ENCODE peak calls at places on chromosomes 12 and 14, in seven cellular contexts. X is heart left ventricle, E is uterus, Y is prostate gland, N is stomach, D is GM23338, T is neural progenitor cell. U is an unnamed sample. For H3K27me3, the result is how much of the 10 kb centered on the place peaks cover.

GRCh38 chr14:36805116-36805515 is 143.5 kb downstream of the PAX9 start:
- DNase-seq in X (peak), E (no peak), Y (no peak), N (no peak), D (peak), T (peak), U (peak)

GRCh38 chr12:56087220-56087619 is 7.3 kb downstream of the ERBB3 start:
- DNase-seq in X (peak), E (no peak), Y (peak), N (peak), D (no peak), T (no peak), U (no peak)

GRCh38 chr12:92462049-92462448 is 240.7 kb upstream of the PLEKHG7 start:
- DNase-seq in X (no peak), E (no peak), Y (no peak), N (no peak), D (no peak), T (no peak), U (no peak)

GRCh38 chr12:57632369-57632897 is 568 bp downstream of the B4GALNT1 start:
- DNase-seq in X (no peak), E (no peak), Y (no peak), N (no peak), D (peak), T (peak), U (no peak)

GRCh38 chr12:32686340-32686739 is 7.2 kb downstream of the DNM1L start:
- DNase-seq in X (no peak), E (no peak), Y (no peak), N (no peak), D (no peak), T (no peak), U (no peak)

GRCh38 chr12:74185360-74185759 is 352.3 kb upstream of the ATXN7L3B start:
- DNase-seq in X (no peak), E (no peak), Y (no peak), N (no peak), D (no peak), T (no peak), U (no peak)

GRCh38 chr12:122891661-122892525 is 4.0 kb downstream of the VPS37B start:
- DNase-seq in X (no peak), E (no peak), Y (no peak), N (no peak), D (peak), T (peak), U (peak)

GRCh38 chr12:67790660-67791059 is 142.1 kb downstream of the DYRK2 start:
- DNase-seq in X (no peak), E (no peak), Y (no peak), N (no peak), D (no peak), T (no peak), U (no peak)

GRCh38 chr14:71452535-71452934 is 479.7 kb upstream of the RGS6 start:
- DNase-seq in X (no peak), E (no peak), Y (no peak), N (no peak), D (no peak), T (no peak), U (no peak)

GRCh38 chr12:76449993-76450392 is 101.8 kb upstream of the BBS10 start:
- DNase-seq in X (no peak), E (no peak), Y (no peak), N (no peak), D (no peak), T (no peak), U (no peak)

GRCh38 chr12:96236221-96236822 is 42.1 kb downstream of the ELK3 start:
- DNase-seq in X (no peak), E (peak), Y (no peak), N (no peak), D (no peak), T (no peak), U (no peak)

GRCh38 chr14:80636071-80636470 is 305.5 kb downstream of the CEP128 start:
- DNase-seq in X (no peak), E (no peak), Y (no peak), N (no peak), D (peak), T (peak), U (peak)

GRCh38 chr12:131892711-131893604 is 1.5 kb upstream of the ULK1 start:
- DNase-seq in X (no peak), E (peak), Y (no peak), N (no peak), D (no peak), T (no peak), U (no peak)

GRCh38 chr12:51818567-51819300 is 29.8 kb downstream of the FIGNL2 start:
- DNase-seq in X (no peak), E (peak), Y (no peak), N (no peak), D (no peak), T (no peak), U (no peak)

GRCh38 chr12:10354502-10354901 is 35.3 kb downstream of the KLRK1 start:
- DNase-seq in X (no peak), E (no peak), Y (no peak), N (no peak), D (no peak), T (no peak), U (no peak)

GRCh38 chr12:113505941-113506340 is 34.3 kb upstream of the LHX5 start:
- DNase-seq in X (no peak), E (no peak), Y (no peak), N (no peak), D (no peak), T (no peak), U (no peak)
- H3K27me3 ChIP-seq in X (under half), E (under half), Y (under half), N (under half), D (under half), T (under half), U (under half)

GRCh38 chr14:55976219-55976618 is 142.0 kb upstream of the PELI2 start:
- DNase-seq in X (no peak), E (no peak), Y (no peak), N (peak), D (no peak), T (no peak), U (no peak)

GRCh38 chr14:55974046-55974582 is 144.1 kb upstream of the PELI2 start:
- DNase-seq in X (no peak), E (no peak), Y (no peak), N (peak), D (no peak), T (no peak), U (no peak)

GRCh38 chr14:55977346-55977745 is 140.9 kb upstream of the PELI2 start:
- DNase-seq in X (no peak), E (no peak), Y (no peak), N (no peak), D (no peak), T (no peak), U (no peak)

GRCh38 chr14:55976619-55977018 is 141.6 kb upstream of the PELI2 start:
- DNase-seq in X (no peak), E (no peak), Y (peak), N (no peak), D (no peak), T (no peak), U (no peak)

GRCh38 chr14:55975281-55975905 is 142.8 kb upstream of the PELI2 start:
- DNase-seq in X (no peak), E (no peak), Y (no peak), N (no peak), D (no peak), T (no peak), U (no peak)
- H3K27me3 ChIP-seq in X (under half), E (under half), Y (under half), N (under half), D (under half), T (under half), U (under half)

GRCh38 chr14:41606249-41607118 is at the start of gene LRFN5:
- DNase-seq in X (peak), E (peak), Y (no peak), N (no peak), D (peak), T (peak), U (no peak)

GRCh38 chr14:41605550-41606248 is 977 bp upstream of the LRFN5 start:
- DNase-seq in X (no peak), E (peak), Y (no peak), N (no peak), D (peak), T (peak), U (no peak)

GRCh38 chr14:41609704-41610183 is 3.1 kb downstream of the LRFN5 start:
- DNase-seq in X (no peak), E (peak), Y (peak), N (no peak), D (peak), T (peak), U (no peak)

GRCh38 chr14:41607119-41607785 is 576 bp downstream of the LRFN5 start:
- DNase-seq in X (no peak), E (no peak), Y (no peak), N (no peak), D (peak), T (peak), U (no peak)

GRCh38 chr14:41607966-41608663 is 1.4 kb downstream of the LRFN5 start:
- DNase-seq in X (no peak), E (no peak), Y (no peak), N (no peak), D (peak), T (peak), U (no peak)
- H3K27me3 ChIP-seq in X (under half), E (under half), Y (under half), N (half or more), D (half or more), T (half or more), U (half or more)

GRCh38 chr12:107320031-107320928 is 226.9 kb upstream of the CRY1 start:
- DNase-seq in X (peak), E (no peak), Y (peak), N (no peak), D (peak), T (peak), U (no peak)
- H3K27me3 ChIP-seq in X (under half), E (under half), Y (under half), N (under half), D (half or more), T (half or more), U (half or more)

GRCh38 chr14:104572668-104573067 is 6.9 kb upstream of the C14orf180 start:
- DNase-seq in X (no peak), E (no peak), Y (no peak), N (no peak), D (no peak), T (no peak), U (no peak)

GRCh38 chr14:104568620-104569019 is 10.9 kb upstream of the C14orf180 start:
- DNase-seq in X (no peak), E (no peak), Y (no peak), N (no peak), D (no peak), T (no peak), U (no peak)

GRCh38 chr14:104573930-104574329 is 5.6 kb upstream of the C14orf180 start:
- DNase-seq in X (no peak), E (no peak), Y (no peak), N (no peak), D (no peak), T (peak), U (no peak)

GRCh38 chr14:104572024-104572623 is 7.4 kb upstream of the C14orf180 start:
- DNase-seq in X (no peak), E (no peak), Y (no peak), N (no peak), D (no peak), T (no peak), U (no peak)

DNA sequence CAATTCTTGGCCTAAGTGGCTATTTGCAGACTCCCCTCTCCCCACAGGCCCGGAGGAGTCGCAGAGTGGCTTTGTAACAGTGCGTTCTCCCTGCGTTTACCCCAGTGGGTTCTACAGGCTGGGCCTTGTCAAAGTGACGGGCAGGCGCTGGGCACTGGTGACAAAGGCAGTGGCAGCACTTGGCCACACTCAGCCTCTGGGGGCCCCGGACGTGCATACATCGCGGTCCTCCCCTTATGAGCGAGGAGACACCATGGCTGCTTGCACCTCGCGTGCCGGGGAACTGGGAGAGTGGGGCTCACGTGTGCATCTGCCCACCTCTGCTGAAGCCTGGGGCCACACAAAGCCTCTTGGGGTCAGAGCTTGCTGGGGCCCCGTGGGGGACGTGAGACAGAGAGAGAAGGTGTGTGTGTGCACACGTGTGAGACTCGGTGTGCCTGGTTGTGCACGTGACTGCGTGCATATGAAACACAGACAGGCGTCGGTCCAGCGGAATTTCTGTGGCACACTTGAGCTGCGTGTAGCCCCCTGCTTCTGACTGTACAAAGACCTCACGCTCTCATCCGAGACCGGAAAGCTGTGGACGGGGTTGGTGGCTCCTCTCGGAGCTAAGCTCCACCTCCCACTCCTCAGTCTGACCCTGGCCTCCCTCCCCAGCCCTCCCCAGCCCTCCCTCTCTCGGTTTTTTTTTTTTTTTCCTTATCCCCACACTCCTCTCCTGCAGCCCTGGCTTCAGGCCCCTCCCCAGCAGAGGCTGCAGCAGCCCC is 8.5 kb upstream of the C14orf180 start:
- DNase-seq in X (no peak), E (no peak), Y (no peak), N (no peak), D (no peak), T (peak), U (no peak)
- H3K27me3 ChIP-seq in X (under half), E (under half), Y (under half), N (under half), D (under half), T (under half), U (under half)

DNA sequence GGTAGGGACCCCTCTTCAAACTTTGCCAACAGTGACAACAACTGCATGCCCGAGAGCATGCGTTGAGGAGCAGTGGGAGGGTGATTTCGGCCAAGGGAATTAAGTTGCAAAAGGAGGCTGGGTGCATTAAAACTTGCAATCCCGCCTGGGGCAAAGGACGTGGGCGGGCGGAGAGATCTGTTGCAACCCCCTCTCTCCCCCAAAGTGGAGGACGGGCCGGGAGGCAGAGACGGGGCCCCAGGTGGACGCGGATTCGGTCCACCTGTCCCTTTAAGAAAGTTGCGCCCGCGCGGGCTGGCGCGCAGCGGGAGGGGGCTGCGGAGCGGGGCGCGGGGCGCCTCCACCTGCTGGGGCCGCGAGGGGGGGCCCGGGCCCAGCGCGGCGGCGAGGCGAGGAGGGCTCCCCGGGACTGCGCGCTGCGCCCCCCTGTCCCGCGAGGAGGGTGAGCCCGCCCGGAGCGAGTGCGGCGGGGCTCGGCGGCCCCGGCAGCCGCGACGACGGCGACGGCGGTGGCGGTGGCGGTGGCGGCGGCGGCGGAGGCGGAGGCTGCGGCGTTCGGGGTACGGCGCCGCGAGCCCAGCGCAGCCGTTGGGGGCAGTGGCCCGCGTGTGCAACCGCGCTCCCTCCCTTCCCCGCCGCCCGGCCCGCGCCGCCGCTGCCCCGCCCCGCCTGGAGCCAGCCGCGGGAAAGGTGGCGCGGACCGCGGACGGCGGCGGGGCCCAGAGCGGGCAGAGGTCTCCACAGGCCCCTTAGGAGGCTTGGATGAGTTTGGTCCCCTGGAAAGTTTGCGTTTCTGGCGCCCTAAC is 560 bp upstream of the FOXN4 start:
- DNase-seq in X (no peak), E (no peak), Y (no peak), N (no peak), D (peak), T (peak), U (no peak)
- H3K27me3 ChIP-seq in X (under half), E (under half), Y (under half), N (half or more), D (half or more), T (half or more), U (half or more)

DNA sequence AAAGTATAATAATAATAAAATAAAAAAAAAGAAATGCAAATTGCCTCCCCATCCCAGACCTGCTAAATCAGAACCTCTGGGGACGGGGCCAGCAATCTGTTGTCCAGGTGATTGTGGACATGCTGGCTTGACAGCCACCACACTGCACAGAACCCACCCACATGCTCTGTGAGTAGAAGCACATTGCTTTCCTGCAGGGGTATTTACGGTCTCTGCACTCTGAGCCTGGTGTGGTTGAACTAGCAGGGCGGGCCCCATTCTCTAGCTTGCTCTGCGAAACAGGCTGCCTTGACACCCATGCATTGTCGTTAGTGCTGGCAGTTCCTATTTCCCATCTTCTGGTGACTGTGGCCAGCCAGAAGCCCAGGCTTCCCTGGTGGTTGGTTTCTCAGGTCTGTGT is 24.5 kb downstream of the PRMT8 start:
- DNase-seq in X (no peak), E (no peak), Y (no peak), N (no peak), D (no peak), T (no peak), U (no peak)
- H3K27me3 ChIP-seq in X (under half), E (under half), Y (under half), N (under half), D (under half), T (under half), U (under half)

GRCh38 chr12:130609966-130610365 is 106.1 kb downstream of the RIMBP2 start:
- DNase-seq in X (no peak), E (no peak), Y (no peak), N (no peak), D (no peak), T (no peak), U (no peak)
- H3K27me3 ChIP-seq in X (under half), E (under half), Y (under half), N (under half), D (under half), T (under half), U (under half)

U was measured in NT2/D1.